ENCODE peak calls at places on chromosomes 4 and X, in four cellular contexts. O is left ventricle myocardium inferior; N is stimulated activated CD4-positive, alpha-beta T cell treated with anti-CD3 and anti-CD28 coated beads, Interleukin-2, amount 100 ng/mL, for 48 hours; D is left cardiac atrium. K is an unnamed sample.

GRCh38 chrX:95056901-95057300 is 1382.9 kb downstream of the FAM133A start:
- DNase-seq in O (no peak), N (no peak), D (no peak), K (no peak)

GRCh38 chrX:8314881-8315280 is 143.8 kb upstream of the VCX2 start:
- DNase-seq in O (no peak), N (no peak), D (no peak), K (no peak)

GRCh38 chr4:8765084-8765483 is 106.6 kb downstream of the HMX1 start:
- DNase-seq in O (peak), N (no peak), D (peak), K (no peak)

GRCh38 chr4:98653006-98653405 is 5.4 kb downstream of the TSPAN5 start:
- DNase-seq in O (no peak), N (no peak), D (no peak), K (no peak)

GRCh38 chr4:36394352-36394903 is 113.0 kb downstream of the DTHD1 start:
- DNase-seq in O (no peak), N (no peak), D (no peak), K (no peak)

GRCh38 chrX:40402771-40403533 is 177.8 kb upstream of the ATP6AP2 start:
- DNase-seq in O (no peak), N (no peak), D (peak), K (peak)

GRCh38 chrX:120560405-120560841 is 339 bp downstream of the CUL4B start:
- DNase-seq in O (peak), N (peak), D (no peak), K (peak)

GRCh38 chr4:67575232-67575888 is 16.8 kb downstream of the STAP1 start:
- DNase-seq in O (no peak), N (no peak), D (no peak), K (no peak)

GRCh38 chrX:86806786-86807185 is 658.5 kb downstream of the DACH2 start:
- DNase-seq in O (no peak), N (no peak), D (no peak), K (no peak)

GRCh38 chr4:182968917-182969650 is 51.9 kb upstream of the DCTD start:
- DNase-seq in O (no peak), N (no peak), D (no peak), K (no peak)

GRCh38 chrX:71543316-71543715 is 10.4 kb downstream of the OGT start:
- DNase-seq in O (no peak), N (no peak), D (no peak), K (no peak)

GRCh38 chr4:140054861-140055260 is 99.1 kb downstream of the MAML3 start:
- DNase-seq in O (no peak), N (no peak), D (no peak), K (no peak)

GRCh38 chrX:75131973-75132627 is 24.0 kb downstream of the ABCB7 start:
- DNase-seq in O (peak), N (no peak), D (no peak), K (peak)

GRCh38 chr4:138275216-138275615 is 33.1 kb upstream of the SLC7A11 start:
- DNase-seq in O (no peak), N (no peak), D (no peak), K (no peak)

GRCh38 chr4:76219299-76220055 is 5.9 kb upstream of the SCARB2 start:
- DNase-seq in O (no peak), N (no peak), D (no peak), K (no peak)

GRCh38 chrX:105821471-105822081 is 763 bp upstream of the NRK start:
- DNase-seq in O (no peak), N (no peak), D (peak), K (peak)

GRCh38 chrX:130555341-130555740 is 153.6 kb downstream of the RBMX2 start:
- DNase-seq in O (no peak), N (no peak), D (no peak), K (no peak)

GRCh38 chrX:21996872-21997271 is 35.3 kb upstream of the PHEX start:
- DNase-seq in O (no peak), N (no peak), D (no peak), K (peak)

GRCh38 chrX:40152173-40152705 is 54.5 kb upstream of the BCOR start:
- DNase-seq in O (no peak), N (no peak), D (no peak), K (peak)

GRCh38 chr4:5019274-5019673 is at the start of gene CYTL1:
- DNase-seq in O (no peak), N (no peak), D (peak), K (peak)

GRCh38 chrX:155745792-155746191 is 133.0 kb upstream of the TMLHE start:
- DNase-seq in O (no peak), N (no peak), D (peak), K (peak)

GRCh38 chrX:134294548-134294947 is 57.6 kb downstream of the CCDC160 start:
- DNase-seq in O (no peak), N (no peak), D (no peak), K (no peak)

GRCh38 chrX:97159916-97160800 is 276.4 kb downstream of the RPA4 start:
- DNase-seq in O (no peak), N (no peak), D (no peak), K (no peak)

GRCh38 chr4:182449186-182449880 is 206.1 kb downstream of the TENM3 start:
- DNase-seq in O (no peak), N (peak), D (no peak), K (peak)

GRCh38 chrX:24646745-24647182 is 383 bp downstream of the PCYT1B start:
- DNase-seq in O (no peak), N (no peak), D (no peak), K (peak)

GRCh38 chr4:105909699-105910340 is 14.5 kb downstream of the NPNT start:
- DNase-seq in O (no peak), N (no peak), D (no peak), K (no peak)

GRCh38 chr4:48905363-48906015 is 1.1 kb downstream of the OCIAD2 start:
- DNase-seq in O (no peak), N (no peak), D (no peak), K (no peak)

GRCh38 chr4:88275516-88275915 is 8.8 kb downstream of the PPM1K start:
- DNase-seq in O (no peak), N (no peak), D (no peak), K (no peak)

GRCh38 chr4:187541666-187542065 is 453.9 kb upstream of the ZFP42 start:
- DNase-seq in O (no peak), N (no peak), D (no peak), K (no peak)

GRCh38 chr4:122450847-122451246 is 5.7 kb downstream of the IL2 start:
- DNase-seq in O (no peak), N (peak), D (no peak), K (no peak)

GRCh38 chrX:54479471-54480122 is 16.4 kb downstream of the FGD1 start:
- DNase-seq in O (no peak), N (no peak), D (no peak), K (no peak)

GRCh38 chr4:8380511-8381415 is 59.8 kb downstream of the ACOX3 start:
- DNase-seq in O (peak), N (no peak), D (peak), K (no peak)

GRCh38 chr4:109912706-109913621 is at the start of gene EGF:
- DNase-seq in O (no peak), N (no peak), D (peak), K (peak)

K was measured in retina.